ENCODE peak calls at places on chromosomes 1 and 21, in five cellular contexts. One of them, this sample, is unnamed.

GRCh38 chr21:30436986-30437385 is 3.1 kb upstream of the KRTAP15-1 start:
- DNase-seq in body of pancreas: no peak
- DNase-seq in fibroblast of lung: no peak
- DNase-seq in HFF-Myc: no peak
- DNase-seq in AG04450: no peak
- DNase-seq in this sample: no peak

GRCh38 chr1:53619088-53619810 is 119.7 kb downstream of the GLIS1 start:
- DNase-seq in body of pancreas: peak
- DNase-seq in fibroblast of lung: no peak
- DNase-seq in HFF-Myc: no peak
- DNase-seq in AG04450: no peak
- DNase-seq in this sample: no peak

GRCh38 chr1:160781129-160781808 is 14.7 kb upstream of the LY9 start:
- DNase-seq in body of pancreas: peak
- DNase-seq in fibroblast of lung: no peak
- DNase-seq in HFF-Myc: no peak
- DNase-seq in AG04450: no peak
- DNase-seq in this sample: no peak

GRCh38 chr1:112673589-112674439 is 645 bp upstream of the MOV10 start:
- DNase-seq in body of pancreas: peak
- DNase-seq in fibroblast of lung: peak
- DNase-seq in HFF-Myc: no peak
- DNase-seq in AG04450: peak
- DNase-seq in this sample: peak

GRCh38 chr1:65429078-65429477 is 8.6 kb downstream of the LEPR start:
- DNase-seq in body of pancreas: no peak
- DNase-seq in fibroblast of lung: no peak
- DNase-seq in HFF-Myc: no peak
- DNase-seq in AG04450: no peak
- DNase-seq in this sample: no peak

GRCh38 chr1:209534496-209535250 is 48.8 kb upstream of the CAMK1G start:
- DNase-seq in body of pancreas: no peak
- DNase-seq in fibroblast of lung: no peak
- DNase-seq in HFF-Myc: no peak
- DNase-seq in AG04450: no peak
- DNase-seq in this sample: no peak

GRCh38 chr1:204326891-204327290 is 32.8 kb downstream of the PLEKHA6 start:
- DNase-seq in body of pancreas: no peak
- DNase-seq in fibroblast of lung: no peak
- DNase-seq in HFF-Myc: no peak
- DNase-seq in AG04450: no peak
- DNase-seq in this sample: no peak

GRCh38 chr1:1039145-1039910 is 19.4 kb downstream of the AGRN start:
- DNase-seq in body of pancreas: no peak
- DNase-seq in fibroblast of lung: no peak
- DNase-seq in HFF-Myc: no peak
- DNase-seq in AG04450: no peak
- DNase-seq in this sample: no peak

GRCh38 chr1:192557841-192558595 is 17.6 kb upstream of the RGS1 start:
- DNase-seq in body of pancreas: no peak
- DNase-seq in fibroblast of lung: peak
- DNase-seq in HFF-Myc: no peak
- DNase-seq in AG04450: no peak
- DNase-seq in this sample: peak

GRCh38 chr1:172117800-172118199 is 276.5 kb downstream of the DNM3 start:
- DNase-seq in body of pancreas: no peak
- DNase-seq in fibroblast of lung: peak
- DNase-seq in HFF-Myc: no peak
- DNase-seq in AG04450: no peak
- DNase-seq in this sample: no peak

GRCh38 chr1:162019006-162019405 is 4.7 kb downstream of the OLFML2B start:
- DNase-seq in body of pancreas: no peak
- DNase-seq in fibroblast of lung: peak
- DNase-seq in HFF-Myc: peak
- DNase-seq in AG04450: peak
- DNase-seq in this sample: peak

GRCh38 chr1:46820076-46820475 is 21.2 kb downstream of the CYP4B1 start:
- DNase-seq in body of pancreas: no peak
- DNase-seq in fibroblast of lung: no peak
- DNase-seq in HFF-Myc: no peak
- DNase-seq in AG04450: no peak
- DNase-seq in this sample: no peak

GRCh38 chr1:27602510-27603319 is 1.2 kb downstream of the AHDC1 start:
- DNase-seq in body of pancreas: peak
- DNase-seq in fibroblast of lung: no peak
- DNase-seq in HFF-Myc: no peak
- DNase-seq in AG04450: no peak
- DNase-seq in this sample: no peak

GRCh38 chr1:75795703-75796193 is 934 bp upstream of the MSH4 start:
- DNase-seq in body of pancreas: no peak
- DNase-seq in fibroblast of lung: no peak
- DNase-seq in HFF-Myc: no peak
- DNase-seq in AG04450: no peak
- DNase-seq in this sample: no peak

GRCh38 chr1:42370876-42371549 is 9.6 kb upstream of the RIMKLA start:
- DNase-seq in body of pancreas: no peak
- DNase-seq in fibroblast of lung: no peak
- DNase-seq in HFF-Myc: no peak
- DNase-seq in AG04450: no peak
- DNase-seq in this sample: no peak

GRCh38 chr1:159009704-159010361 is at the start of gene IFI16:
- DNase-seq in body of pancreas: peak
- DNase-seq in fibroblast of lung: peak
- DNase-seq in HFF-Myc: peak
- DNase-seq in AG04450: peak
- DNase-seq in this sample: peak

GRCh38 chr1:214514032-214514818 is 37.2 kb downstream of the PTPN14 start:
- DNase-seq in body of pancreas: no peak
- DNase-seq in fibroblast of lung: peak
- DNase-seq in HFF-Myc: no peak
- DNase-seq in AG04450: no peak
- DNase-seq in this sample: peak

GRCh38 chr1:8349961-8350360 is 32.0 kb downstream of the SLC45A1 start:
- DNase-seq in body of pancreas: peak
- DNase-seq in fibroblast of lung: no peak
- DNase-seq in HFF-Myc: no peak
- DNase-seq in AG04450: no peak
- DNase-seq in this sample: peak

GRCh38 chr1:61436491-61437120 is 288.3 kb downstream of the TM2D1 start:
- DNase-seq in body of pancreas: no peak
- DNase-seq in fibroblast of lung: peak
- DNase-seq in HFF-Myc: no peak
- DNase-seq in AG04450: no peak
- DNase-seq in this sample: no peak

GRCh38 chr1:227793948-227794812 is 21.3 kb upstream of the PRSS38 start:
- DNase-seq in body of pancreas: no peak
- DNase-seq in fibroblast of lung: peak
- DNase-seq in HFF-Myc: peak
- DNase-seq in AG04450: peak
- DNase-seq in this sample: peak

GRCh38 chr1:159211331-159212136 is 6.9 kb downstream of the ACKR1 start:
- DNase-seq in body of pancreas: peak
- DNase-seq in fibroblast of lung: peak
- DNase-seq in HFF-Myc: no peak
- DNase-seq in AG04450: no peak
- DNase-seq in this sample: peak

GRCh38 chr1:212782422-212783154 is 9.0 kb downstream of the NSL1 start:
- DNase-seq in body of pancreas: no peak
- DNase-seq in fibroblast of lung: peak
- DNase-seq in HFF-Myc: no peak
- DNase-seq in AG04450: no peak
- DNase-seq in this sample: peak

GRCh38 chr1:26081267-26082019 is 14.0 kb upstream of the TRIM63 start:
- DNase-seq in body of pancreas: no peak
- DNase-seq in fibroblast of lung: peak
- DNase-seq in HFF-Myc: no peak
- DNase-seq in AG04450: no peak
- DNase-seq in this sample: no peak

GRCh38 chr1:17232759-17233661 is 15.9 kb upstream of the PADI3 start:
- DNase-seq in body of pancreas: peak
- DNase-seq in fibroblast of lung: peak
- DNase-seq in HFF-Myc: peak
- DNase-seq in AG04450: peak
- DNase-seq in this sample: peak

GRCh38 chr1:13965770-13966398 is 265.9 kb downstream of the PRDM2 start:
- DNase-seq in body of pancreas: peak
- DNase-seq in fibroblast of lung: peak
- DNase-seq in HFF-Myc: no peak
- DNase-seq in AG04450: no peak
- DNase-seq in this sample: peak

GRCh38 chr1:48661726-48662483 is 114.8 kb downstream of the BEND5 start:
- DNase-seq in body of pancreas: no peak
- DNase-seq in fibroblast of lung: no peak
- DNase-seq in HFF-Myc: no peak
- DNase-seq in AG04450: no peak
- DNase-seq in this sample: no peak

GRCh38 chr21:14836950-14837349 is 227.8 kb downstream of the NRIP1 start:
- DNase-seq in body of pancreas: no peak
- DNase-seq in fibroblast of lung: peak
- DNase-seq in HFF-Myc: no peak
- DNase-seq in AG04450: no peak
- DNase-seq in this sample: peak

GRCh38 chr1:72371259-72372035 is 89.1 kb upstream of the NEGR1 start:
- DNase-seq in body of pancreas: no peak
- DNase-seq in fibroblast of lung: peak
- DNase-seq in HFF-Myc: no peak
- DNase-seq in AG04450: no peak
- DNase-seq in this sample: peak

GRCh38 chr1:155983191-155984023 is 5.1 kb upstream of the ARHGEF2 start:
- DNase-seq in body of pancreas: peak
- DNase-seq in fibroblast of lung: peak
- DNase-seq in HFF-Myc: peak
- DNase-seq in AG04450: peak
- DNase-seq in this sample: peak
- TF ChIP-seq CTCF in body of pancreas: no peak
- TF ChIP-seq CTCF in fibroblast of lung: peak
- TF ChIP-seq CTCF in HFF-Myc: no peak
- TF ChIP-seq CTCF in AG04450: no peak
- TF ChIP-seq CTCF in this sample: peak

GRCh38 chr1:20616468-20617156 is 16.6 kb upstream of the PINK1 start:
- DNase-seq in body of pancreas: no peak
- DNase-seq in fibroblast of lung: peak
- DNase-seq in HFF-Myc: no peak
- DNase-seq in AG04450: no peak
- DNase-seq in this sample: peak
- H3K4me3 ChIP-seq in body of pancreas: no peak
- H3K4me3 ChIP-seq in fibroblast of lung: peak
- H3K4me3 ChIP-seq in HFF-Myc: no peak
- H3K4me3 ChIP-seq in AG04450: peak
- H3K4me3 ChIP-seq in this sample: no peak

DNA sequence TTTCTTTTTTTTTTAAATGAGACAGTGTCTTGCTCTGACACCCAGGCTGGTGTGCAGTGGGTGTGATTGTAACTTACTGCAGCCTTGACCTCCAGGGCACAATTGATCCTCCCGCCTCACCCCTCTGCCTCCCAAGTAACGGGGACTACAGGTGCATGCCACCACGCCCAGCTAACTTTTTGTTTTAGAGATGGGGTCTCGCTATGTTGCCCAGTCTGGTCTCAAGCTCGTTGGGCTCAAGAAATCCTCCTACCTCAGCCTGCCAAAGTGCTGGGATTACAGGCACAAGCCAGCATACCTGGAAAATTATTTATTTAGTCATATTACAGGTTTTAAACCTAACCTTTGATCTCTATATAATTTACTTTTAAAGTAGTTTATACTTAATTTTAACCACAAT is 13.4 kb downstream of the LRRC39 start:
- DNase-seq in body of pancreas: no peak
- DNase-seq in fibroblast of lung: no peak
- DNase-seq in HFF-Myc: no peak
- DNase-seq in AG04450: no peak
- DNase-seq in this sample: no peak
- TF ChIP-seq CTCF in body of pancreas: no peak
- TF ChIP-seq CTCF in fibroblast of lung: no peak
- TF ChIP-seq CTCF in HFF-Myc: no peak
- TF ChIP-seq CTCF in AG04450: no peak
- TF ChIP-seq CTCF in this sample: no peak

GRCh38 chr21:37435719-37436118 is 69.1 kb downstream of the DYRK1A start:
- DNase-seq in body of pancreas: no peak
- DNase-seq in fibroblast of lung: no peak
- DNase-seq in HFF-Myc: peak
- DNase-seq in AG04450: no peak
- DNase-seq in this sample: peak
- H3K4me3 ChIP-seq in body of pancreas: no peak
- H3K4me3 ChIP-seq in fibroblast of lung: no peak
- H3K4me3 ChIP-seq in HFF-Myc: no peak
- H3K4me3 ChIP-seq in AG04450: no peak
- H3K4me3 ChIP-seq in this sample: no peak

GRCh38 chr1:35220976-35221375 is 28.0 kb upstream of the SFPQ start:
- DNase-seq in body of pancreas: no peak
- DNase-seq in fibroblast of lung: peak
- DNase-seq in HFF-Myc: no peak
- DNase-seq in AG04450: no peak
- DNase-seq in this sample: peak
- TF ChIP-seq CTCF in body of pancreas: peak
- TF ChIP-seq CTCF in fibroblast of lung: peak
- TF ChIP-seq CTCF in HFF-Myc: peak
- TF ChIP-seq CTCF in AG04450: peak
- TF ChIP-seq CTCF in this sample: peak

GRCh38 chr1:33344896-33345295 is 24.0 kb upstream of the A3GALT2 start:
- DNase-seq in body of pancreas: no peak
- DNase-seq in fibroblast of lung: no peak
- DNase-seq in HFF-Myc: no peak
- DNase-seq in AG04450: no peak
- DNase-seq in this sample: no peak
- H3K4me3 ChIP-seq in body of pancreas: no peak
- H3K4me3 ChIP-seq in fibroblast of lung: peak
- H3K4me3 ChIP-seq in HFF-Myc: peak
- H3K4me3 ChIP-seq in AG04450: peak
- H3K4me3 ChIP-seq in this sample: no peak

DNA sequence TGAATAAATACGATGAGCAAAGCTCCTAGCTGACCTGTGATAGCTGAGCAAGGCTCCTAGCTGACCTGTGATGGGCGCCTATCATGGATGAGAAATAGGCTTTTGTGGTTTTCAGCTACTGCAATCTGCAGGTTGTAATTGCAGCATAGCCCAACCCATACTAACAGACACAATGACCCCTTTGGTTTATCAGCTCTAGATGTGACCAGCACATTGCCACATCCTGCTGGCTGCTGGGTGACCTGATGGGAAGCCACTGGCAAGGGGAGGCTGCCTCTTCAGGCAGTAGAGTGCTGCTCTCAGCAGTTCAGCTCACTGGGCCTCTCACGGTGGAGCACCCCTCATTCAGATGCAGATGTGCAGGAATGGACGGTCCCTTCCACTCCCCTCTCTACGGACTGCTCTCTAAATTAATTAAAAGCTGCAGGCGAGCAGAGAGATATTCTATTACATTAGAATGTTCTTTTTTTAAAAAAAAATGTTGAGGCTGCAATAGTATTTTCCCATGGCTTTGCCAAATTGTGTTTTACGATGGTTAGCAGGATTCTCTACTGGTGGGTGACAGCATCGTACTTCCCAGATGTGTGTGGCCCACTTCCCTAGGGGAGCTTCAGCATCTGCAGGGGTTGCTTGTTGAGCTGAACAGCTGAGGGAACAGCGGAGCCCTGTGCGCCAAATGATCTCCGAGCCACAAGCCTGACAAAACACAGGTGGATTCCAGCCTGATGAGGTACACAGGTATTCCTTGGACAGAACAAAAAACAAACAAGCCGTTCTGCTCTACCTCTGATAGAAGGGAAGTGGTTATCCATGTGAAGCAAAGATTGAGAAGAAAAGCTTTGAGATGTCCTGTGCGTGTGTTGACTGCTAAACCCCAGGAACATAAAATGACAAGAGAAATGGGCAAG is 65.0 kb downstream of the SYT6 start:
- DNase-seq in body of pancreas: no peak
- DNase-seq in fibroblast of lung: no peak
- DNase-seq in HFF-Myc: no peak
- DNase-seq in AG04450: no peak
- DNase-seq in this sample: no peak
- TF ChIP-seq CTCF in body of pancreas: no peak
- TF ChIP-seq CTCF in fibroblast of lung: no peak
- TF ChIP-seq CTCF in HFF-Myc: no peak
- TF ChIP-seq CTCF in AG04450: no peak
- TF ChIP-seq CTCF in this sample: no peak

This sample was measured in fibroblast of mammary gland.